ENCODE peak calls at places on chromosomes 13 and 19, in nine cellular contexts. S is iPS-NIHi11, C is right cardiac atrium, Y is type B pancreatic cell, J is astrocyte of the spinal cord, U is NCI-H748 treated with DMSO at 0.1 percent for 48 hours, O is B cell, G is lower leg skin, V is HAP-1. M is an unnamed sample.

GRCh38 chr13:63161219-63161618 is 1745.6 kb upstream of the PCDH20 start:
- DNase-seq in O (no peak), Y (no peak), V (no peak), G (no peak), C (no peak), U (no peak), J (no peak), S (no peak), M (no peak)

GRCh38 chr19:32097620-32098019 is 247.8 kb upstream of the ZNF507 start:
- DNase-seq in V (no peak), U (no peak), O (no peak), G (no peak), S (no peak), Y (no peak), C (no peak), J (no peak), M (no peak)

GRCh38 chr19:37007587-37008220 is 70.5 kb upstream of the ZNF420 start:
- DNase-seq in O (peak; percentile 50), G (no peak), S (no peak), V (no peak), U (peak; percentile 76), Y (no peak), J (peak; percentile 62), C (peak; percentile 84), M (no peak)

GRCh38 chr13:106367361-106367781 is 168.1 kb downstream of the EFNB2 start:
- DNase-seq in U (no peak), O (no peak), J (peak; percentile 78), C (no peak), G (no peak), S (no peak), Y (no peak), V (no peak), M (no peak)

GRCh38 chr13:45456196-45456972 is 8.4 kb upstream of the COG3 start:
- DNase-seq in Y (no peak), O (no peak), C (no peak), S (no peak), G (no peak), V (no peak), U (no peak), J (peak; percentile 55), M (no peak)

GRCh38 chr19:6690160-6690885 is 20.4 kb upstream of the TNFSF14 start:
- DNase-seq in Y (no peak), G (no peak), C (no peak), J (no peak), V (no peak), S (no peak), U (no peak), O (no peak), M (no peak)

GRCh38 chr13:51959773-51960172 is 51.5 kb downstream of the ATP7B start:
- DNase-seq in G (no peak), U (peak; percentile 21), O (no peak), Y (no peak), J (no peak), C (no peak), S (no peak), V (no peak), M (peak; percentile 33)

GRCh38 chr13:99119686-99120085 is 81.0 kb upstream of the UBAC2 start:
- DNase-seq in U (no peak), G (no peak), O (no peak), Y (no peak), C (no peak), S (no peak), V (no peak), J (no peak), M (no peak)

GRCh38 chr19:7294571-7295212 is 478 bp upstream of the INSR start:
- DNase-seq in V (peak; percentile 80), C (peak; percentile 81), G (peak; percentile 63), J (peak; percentile 14), S (peak; percentile 55), O (no peak), U (peak; percentile 30), Y (peak; percentile 73), M (peak; percentile 46)

GRCh38 chr19:3080281-3080680 is 13.9 kb upstream of the GNA11 start:
- DNase-seq in J (peak; percentile 75), Y (no peak), G (no peak), C (no peak), O (no peak), V (no peak), S (no peak), U (no peak), M (no peak)

GRCh38 chr13:42116225-42116624 is 67.8 kb downstream of the DGKH start:
- DNase-seq in U (no peak), Y (no peak), G (no peak), S (no peak), O (no peak), C (no peak), J (no peak), V (no peak), M (no peak)

GRCh38 chr13:112897603-112897955 is 71.4 kb upstream of the MCF2L start:
- DNase-seq in C (no peak), U (no peak), S (no peak), V (no peak), O (no peak), G (no peak), J (no peak), Y (no peak), M (no peak)

GRCh38 chr13:82477436-82477835 is 1404.8 kb downstream of the SLITRK1 start:
- DNase-seq in G (no peak), O (no peak), Y (no peak), J (no peak), U (no peak), V (no peak), C (no peak), S (no peak), M (no peak)

GRCh38 chr19:38013913-38014575 is 107.0 kb downstream of the SIPA1L3 start:
- DNase-seq in J (no peak), V (no peak), Y (no peak), S (no peak), C (no peak), G (no peak), U (no peak), O (peak; percentile 33), M (no peak)

GRCh38 chr19:35513231-35513974 is at the start of gene DMKN:
- DNase-seq in O (no peak), C (no peak), G (no peak), J (no peak), Y (no peak), U (no peak), S (peak; percentile 48), V (no peak), M (no peak)

GRCh38 chr13:65638572-65639168 is 1591.5 kb downstream of the PCDH9 start:
- DNase-seq in G (no peak), O (no peak), U (peak; percentile 54), J (peak; percentile 61), S (peak; percentile 46), V (peak; percentile 43), C (no peak), Y (no peak), M (no peak)

GRCh38 chr13:30037766-30038165 is 187.3 kb upstream of the UBL3 start:
- DNase-seq in J (peak; percentile 70), O (no peak), G (no peak), S (no peak), C (no peak), V (no peak), U (no peak), Y (no peak), M (no peak)

GRCh38 chr19:4581381-4582111 is 22.1 kb upstream of the SEMA6B start:
- DNase-seq in C (no peak), G (no peak), Y (no peak), S (peak; percentile 88), V (peak; percentile 77), O (no peak), J (peak; percentile 25), U (no peak), M (no peak)

GRCh38 chr13:91406619-91407018 is 8.2 kb downstream of the GPC5 start:
- DNase-seq in Y (no peak), S (peak; percentile 55), U (peak; percentile 84), C (peak; percentile 17), O (no peak), G (no peak), V (peak; percentile 74), J (peak; percentile 42), M (no peak)

GRCh38 chr13:29310806-29311205 is 284.7 kb downstream of the SLC7A1 start:
- DNase-seq in C (no peak), S (no peak), Y (no peak), V (no peak), G (no peak), J (no peak), U (no peak), O (no peak), M (no peak)

GRCh38 chr13:98766120-98766519 is 13.6 kb upstream of the SLC15A1 start:
- DNase-seq in Y (no peak), J (no peak), O (no peak), C (no peak), V (no peak), U (no peak), G (no peak), S (no peak), M (no peak)

GRCh38 chr19:29927944-29928669 is 13.9 kb upstream of the URI1 start:
- DNase-seq in C (no peak), Y (peak; percentile 47), S (peak; percentile 59), V (peak; percentile 29), U (no peak), J (no peak), G (no peak), O (no peak), M (peak; percentile 38)

GRCh38 chr13:40562975-40563349 is 103.5 kb downstream of the FOXO1 start:
- DNase-seq in J (peak; percentile 34), C (no peak), U (no peak), O (no peak), S (no peak), Y (no peak), G (no peak), V (no peak), M (no peak)

GRCh38 chr13:35499131-35500051 is 22.9 kb upstream of the MAB21L1 start:
- DNase-seq in C (no peak), S (no peak), G (no peak), O (no peak), V (peak; percentile 76), U (peak; percentile 97), Y (no peak), J (no peak), M (no peak)

GRCh38 chr19:32457540-32457939 is 52.0 kb downstream of the DPY19L3 start:
- DNase-seq in U (no peak), J (no peak), G (no peak), S (no peak), O (no peak), C (no peak), V (no peak), Y (no peak), M (no peak)

GRCh38 chr19:34711890-34712289 is 22.2 kb upstream of the ZNF181 start:
- DNase-seq in V (peak; percentile 48), Y (no peak), O (no peak), G (no peak), S (no peak), U (no peak), J (no peak), C (no peak), M (no peak)

GRCh38 chr19:54906819-54907218 is 871 bp downstream of the NCR1 start:
- DNase-seq in V (no peak), S (no peak), Y (no peak), O (no peak), J (no peak), U (no peak), C (no peak), G (no peak), M (no peak)

GRCh38 chr13:32587014-32587773 is 942 bp downstream of the PDS5B start:
- DNase-seq in J (peak; percentile 70), Y (peak; percentile 71), C (peak; percentile 75), O (peak; percentile 67), S (peak; percentile 77), G (peak; percentile 43), V (peak; percentile 74), U (peak; percentile 69), M (peak; percentile 29)

GRCh38 chr19:16514383-16515019 is 18.3 kb downstream of the C19orf44 start:
- DNase-seq in U (no peak), O (no peak), S (peak; percentile 28), G (no peak), Y (no peak), V (no peak), C (no peak), J (no peak), M (no peak)

GRCh38 chr13:24631922-24632321 is 48.3 kb upstream of the ATP12A start:
- DNase-seq in S (no peak), C (no peak), G (no peak), Y (no peak), J (no peak), V (no peak), O (no peak), U (no peak), M (no peak)

GRCh38 chr19:20471441-20471840 is 94.1 kb downstream of the ZNF737 start:
- DNase-seq in Y (no peak), C (no peak), S (no peak), G (no peak), J (no peak), V (no peak), O (no peak), U (no peak), M (no peak)

M was measured in GM12892.